ENCODE peak calls at places on chromosomes 11 and 22, in six cellular contexts. J is H9, V is Panc1, U is pancreas, D is GM06990, R is HFFc6. H is an unnamed sample.

GRCh38 chr11:14894657-14895598 is 2.9 kb upstream of the CYP2R1 start:
- DNase-seq in J (no peak), V (no peak), U (no peak), D (peak), R (no peak), H (peak)

GRCh38 chr11:59173964-59174663 is 2.2 kb downstream of the DTX4 start:
- DNase-seq in J (peak), V (no peak), U (no peak), D (no peak), R (no peak), H (no peak)

GRCh38 chr11:76824083-76824939 is 36.4 kb upstream of the ACER3 start:
- DNase-seq in J (no peak), V (no peak), U (no peak), D (no peak), R (no peak), H (no peak)

GRCh38 chr11:134343646-134344045 is 11.9 kb downstream of the GLB1L2 start:
- DNase-seq in J (no peak), V (no peak), U (no peak), D (no peak), R (no peak), H (no peak)

GRCh38 chr11:12587333-12587997 is 86.8 kb upstream of the TEAD1 start:
- DNase-seq in J (peak), V (no peak), U (no peak), D (no peak), R (peak), H (no peak)

GRCh38 chr11:131246589-131247164 is 123.7 kb upstream of the NTM start:
- DNase-seq in J (peak), V (peak), U (peak), D (peak), R (no peak), H (no peak)

GRCh38 chr11:95245038-95245437 is 14.0 kb upstream of the SESN3 start:
- DNase-seq in J (no peak), V (no peak), U (no peak), D (no peak), R (no peak), H (no peak)

GRCh38 chr11:96278039-96278897 is 64.7 kb downstream of the MAML2 start:
- DNase-seq in J (no peak), V (no peak), U (no peak), D (no peak), R (no peak), H (peak)

GRCh38 chr11:17770048-17770652 is 35.6 kb downstream of the KCNC1 start:
- DNase-seq in J (peak), V (no peak), U (peak), D (no peak), R (no peak), H (no peak)

GRCh38 chr11:118437046-118437735 is 899 bp downstream of the KMT2A start:
- DNase-seq in J (peak), V (no peak), U (peak), D (peak), R (no peak), H (no peak)

GRCh38 chr11:120867988-120868387 is 155.9 kb upstream of the TBCEL start:
- DNase-seq in J (no peak), V (no peak), U (no peak), D (no peak), R (no peak), H (no peak)

GRCh38 chr11:68762481-68762880 is 11.2 kb upstream of the TESMIN start:
- DNase-seq in J (no peak), V (no peak), U (no peak), D (no peak), R (no peak), H (no peak)

GRCh38 chr11:74739546-74740270 is 8.5 kb upstream of the CHRDL2 start:
- DNase-seq in J (peak), V (no peak), U (peak), D (no peak), R (peak), H (peak)

GRCh38 chr22:37260939-37261338 is 16.9 kb upstream of the RAC2 start:
- DNase-seq in J (peak), V (no peak), U (no peak), D (no peak), R (peak), H (no peak)

GRCh38 chr11:27215471-27216267 is 147.3 kb downstream of the CCDC34 start:
- DNase-seq in J (peak), V (no peak), U (peak), D (no peak), R (no peak), H (no peak)

GRCh38 chr22:38754247-38755154 is 1.3 kb downstream of the SUN2 start:
- DNase-seq in J (peak), V (no peak), U (peak), D (no peak), R (peak), H (no peak)

DNA sequence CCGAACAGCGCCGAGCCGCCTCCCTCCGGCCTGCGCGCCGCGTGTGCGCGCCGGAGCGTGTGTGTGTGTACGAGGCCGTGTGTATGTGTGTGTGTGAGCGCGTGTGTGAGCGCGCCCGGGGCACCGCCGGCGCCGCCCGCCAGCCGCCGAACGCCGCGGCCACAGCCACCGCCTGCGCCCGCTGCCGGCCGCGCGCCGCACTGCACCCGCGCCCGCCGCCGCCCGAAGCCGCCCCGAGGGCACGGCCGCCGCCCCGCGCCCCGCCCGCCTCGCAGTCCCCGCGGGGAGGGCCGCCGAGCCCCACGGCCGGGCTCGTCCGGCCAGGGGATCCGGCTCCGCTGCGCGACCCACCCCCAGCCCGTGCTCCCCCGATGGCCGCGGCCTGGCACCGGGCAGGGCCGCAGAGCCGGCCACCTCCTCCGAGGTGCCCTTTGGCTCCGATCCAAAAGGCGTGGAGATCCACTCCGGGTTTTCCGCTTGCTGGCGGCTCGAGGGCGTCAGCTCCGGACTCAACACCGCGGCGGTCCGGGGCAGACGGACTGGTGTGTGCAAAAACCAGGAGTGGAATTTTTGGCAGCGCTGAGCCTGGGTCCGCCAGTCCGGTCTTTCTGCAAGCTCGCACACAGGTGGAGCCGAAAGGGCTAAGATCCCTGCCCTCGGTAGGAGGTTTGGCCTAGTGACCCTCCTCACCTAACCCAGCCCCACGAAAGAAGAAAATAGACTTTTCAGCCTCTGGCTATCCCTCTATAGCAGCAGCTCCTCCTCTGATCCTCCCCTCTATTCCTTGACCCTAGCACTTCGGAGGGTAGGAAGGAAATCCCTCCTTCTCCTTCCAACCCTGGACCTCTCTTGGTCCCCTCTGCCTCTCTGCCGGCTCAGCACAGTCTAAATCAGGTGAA is at the start of gene SYT7:
- DNase-seq in J (peak), V (peak), U (peak), D (peak), R (peak), H (peak)
- TF ChIP-seq CTCF in J (peak), V (peak), U (no peak), D (peak), R (peak), H (no peak)

GRCh38 chr11:122711831-122712378 is 56.4 kb downstream of the UBASH3B start:
- DNase-seq in J (no peak), V (no peak), U (no peak), D (no peak), R (peak), H (no peak)
- TF ChIP-seq CTCF in J (no peak), V (no peak), U (no peak), D (peak), R (peak), H (no peak)

DNA sequence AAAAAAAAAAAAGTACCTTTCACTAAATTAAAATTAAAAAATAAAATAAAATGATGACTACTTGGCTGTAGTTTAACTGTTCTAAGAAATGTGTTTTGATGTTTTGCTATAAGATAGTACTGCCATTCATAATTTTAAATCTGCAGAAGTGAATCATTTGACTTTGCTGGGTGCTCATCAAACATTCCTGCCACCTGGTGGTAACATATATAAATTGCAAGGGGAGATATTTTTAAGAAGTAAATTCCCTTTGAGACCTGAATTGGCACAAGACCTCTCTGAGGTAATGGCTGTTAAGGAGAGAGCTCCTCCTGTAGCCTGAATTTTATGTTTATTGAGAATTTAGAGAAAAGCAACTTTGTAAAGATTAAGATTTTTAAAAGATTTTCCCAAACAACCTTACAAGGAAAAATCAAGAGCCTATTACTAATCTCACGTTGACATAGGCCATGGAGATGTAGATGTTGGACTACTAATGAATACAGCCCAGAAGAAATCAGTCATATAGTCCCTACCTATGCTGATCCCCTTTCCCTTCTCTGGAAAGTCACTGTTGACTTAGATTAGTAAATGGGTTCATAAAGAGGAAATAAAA is 11.9 kb upstream of the NARS2 start:
- DNase-seq in J (no peak), V (no peak), U (no peak), D (no peak), R (no peak), H (no peak)
- TF ChIP-seq CTCF in J (peak), V (peak), U (peak), D (peak), R (peak), H (peak)

DNA sequence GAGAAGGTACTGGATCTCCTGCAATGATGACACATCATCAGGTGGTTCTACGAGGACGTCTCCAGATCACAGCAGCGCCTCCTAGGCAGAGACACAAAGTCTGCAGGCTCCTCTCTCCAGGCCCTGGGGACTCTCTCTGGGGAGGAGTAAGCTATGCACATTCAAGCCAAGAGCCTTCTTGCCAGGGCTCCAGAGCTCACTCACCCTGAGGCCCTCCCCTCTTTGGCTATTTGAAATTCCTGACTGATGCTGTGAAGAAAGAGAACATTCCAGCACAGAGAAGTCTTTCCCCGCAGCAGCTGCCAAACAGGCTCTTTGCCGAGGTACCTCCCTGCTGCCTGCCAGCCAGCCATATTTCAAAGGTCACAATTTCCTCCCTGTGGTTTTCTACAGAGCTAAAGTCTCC is 204.9 kb downstream of the CSNK2A3 start:
- DNase-seq in J (peak), V (no peak), U (no peak), D (no peak), R (peak), H (peak)
- TF ChIP-seq CTCF in J (peak), V (no peak), U (no peak), D (peak), R (peak), H (peak)

DNA sequence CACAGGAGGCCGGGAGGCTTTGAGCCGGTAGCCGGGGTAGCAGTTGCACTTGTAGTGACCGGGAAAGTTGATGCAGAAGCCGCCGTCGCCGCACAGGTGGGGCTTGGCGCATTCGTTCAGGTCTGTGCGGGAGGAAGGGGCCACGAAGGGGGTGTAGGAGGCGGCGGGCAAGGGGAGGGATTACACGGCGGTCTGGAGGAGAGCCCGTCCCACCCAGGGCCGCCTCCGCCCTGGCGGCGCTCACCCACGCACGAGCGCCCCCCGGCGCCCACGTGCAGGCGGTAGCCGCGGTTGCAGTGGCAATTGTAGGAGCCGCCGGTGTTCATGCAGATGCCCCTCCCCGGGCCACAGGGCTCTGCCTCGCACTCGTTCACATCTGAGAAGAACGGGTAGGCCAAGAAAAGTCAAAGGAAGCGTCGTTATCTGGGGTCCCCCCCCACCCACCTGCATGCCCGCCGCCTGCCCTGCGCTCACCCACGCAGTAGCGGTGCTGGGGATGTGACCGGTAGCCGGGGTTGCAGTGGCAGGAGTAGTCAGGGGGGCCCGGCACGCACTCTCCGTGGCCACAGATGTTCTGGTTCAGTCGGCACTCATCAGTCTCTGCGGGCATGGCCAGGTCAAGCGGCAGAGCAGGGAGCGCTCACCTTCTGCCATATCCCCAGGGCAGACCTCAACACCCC is 10.6 kb downstream of the LTBP3 start:
- DNase-seq in J (no peak), V (no peak), U (peak), D (no peak), R (no peak), H (no peak)
- TF ChIP-seq CTCF in J (peak), V (no peak), U (no peak), D (no peak), R (no peak), H (no peak)

GRCh38 chr11:73137262-73137941 is 4.7 kb downstream of the FCHSD2 start:
- DNase-seq in J (no peak), V (no peak), U (no peak), D (no peak), R (no peak), H (no peak)
- TF ChIP-seq CTCF in J (no peak), V (no peak), U (no peak), D (peak), R (peak), H (no peak)

DNA sequence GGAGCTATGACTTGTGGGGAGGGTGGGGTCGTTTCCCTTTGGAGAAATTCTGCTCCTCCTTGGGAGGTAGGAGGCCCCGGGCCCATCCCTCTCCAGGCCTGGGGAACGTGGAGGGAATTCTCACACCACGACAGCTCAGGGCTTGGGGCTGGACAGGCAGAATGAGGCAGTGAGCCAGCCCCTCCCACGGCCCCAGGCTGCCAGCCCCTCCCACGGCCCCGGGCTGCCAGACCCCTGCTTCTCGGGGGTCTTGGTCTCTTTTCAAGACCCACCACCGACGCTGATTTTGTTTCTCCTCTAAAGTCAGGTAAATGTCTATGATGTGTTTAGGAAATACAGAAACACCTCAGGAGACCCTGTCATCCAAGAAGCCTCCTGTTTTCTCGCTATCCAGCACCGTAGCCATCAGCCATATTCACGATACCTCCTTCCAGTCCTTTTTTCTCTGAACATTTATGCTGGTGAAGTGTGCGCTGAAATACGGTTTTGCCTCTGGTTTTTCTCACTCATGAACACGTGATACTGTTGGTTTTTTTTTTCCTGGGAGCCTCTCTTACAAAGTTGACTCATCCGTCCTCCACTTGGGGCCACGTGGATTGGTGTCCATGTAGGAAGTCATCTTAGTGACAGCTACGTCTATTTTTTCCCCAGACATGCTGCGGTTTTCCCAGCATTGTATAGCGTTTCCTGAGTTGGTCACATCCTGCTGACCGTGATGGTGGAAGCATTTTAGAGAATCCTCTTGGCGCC is 1219.6 kb downstream of the BRD1 start:
- DNase-seq in J (no peak), V (no peak), U (no peak), D (no peak), R (no peak), H (no peak)
- TF ChIP-seq CTCF in J (no peak), V (no peak), U (no peak), D (no peak), R (no peak), H (no peak)

GRCh38 chr22:43550024-43550620 is 138.3 kb downstream of the MPPED1 start:
- DNase-seq in J (peak), V (no peak), U (no peak), D (no peak), R (no peak), H (no peak)

GRCh38 chr22:43555561-43556515 is 144.0 kb downstream of the MPPED1 start:
- DNase-seq in J (no peak), V (no peak), U (no peak), D (no peak), R (no peak), H (no peak)

GRCh38 chr22:43554259-43554636 is 142.4 kb downstream of the MPPED1 start:
- DNase-seq in J (no peak), V (no peak), U (no peak), D (no peak), R (no peak), H (no peak)

GRCh38 chr22:43554694-43555365 is 143.0 kb downstream of the MPPED1 start:
- DNase-seq in J (no peak), V (no peak), U (no peak), D (no peak), R (no peak), H (no peak)

GRCh38 chr22:43553451-43554258 is 141.8 kb downstream of the MPPED1 start:
- DNase-seq in J (no peak), V (no peak), U (no peak), D (no peak), R (no peak), H (no peak)
- TF ChIP-seq CTCF in J (no peak), V (no peak), U (no peak), D (no peak), R (no peak), H (no peak)

GRCh38 chr11:57871231-57871630 is 109.6 kb downstream of the CTNND1 start:
- DNase-seq in J (no peak), V (no peak), U (no peak), D (no peak), R (no peak), H (no peak)
- TF ChIP-seq CTCF in J (no peak), V (no peak), U (no peak), D (no peak), R (no peak), H (no peak)